ENCODE peak calls at places on chromosomes 4 and X, in five cellular contexts. Q is H9, G is ovary, J is PC-9, H is colonic mucosa. D is an unnamed sample.
A peak's percentile ranks its signal among the peaks of the same experiment; 100 is the strongest.

GRCh38 chr4:173264245-173264959 is 69.8 kb downstream of the HMGB2 start:
- DNase-seq in Q (no peak), G (peak; percentile 73), J (no peak), H (peak; percentile 46), D (no peak)

GRCh38 chr4:177190995-177191568 is 118.6 kb upstream of the NEIL3 start:
- DNase-seq in Q (no peak), G (no peak), J (no peak), H (no peak), D (no peak)

GRCh38 chr4:119735136-119735770 is 106.6 kb upstream of the PDE5A start:
- DNase-seq in Q (no peak), G (no peak), J (no peak), H (no peak), D (peak; percentile 78)

GRCh38 chrX:124194903-124195302 is 137.6 kb upstream of the TEX13D start:
- DNase-seq in Q (no peak), G (no peak), J (no peak), H (no peak), D (no peak)

GRCh38 chr4:114807759-114808404 is 209.3 kb downstream of the UGT8 start:
- DNase-seq in Q (peak; percentile 71), G (no peak), J (no peak), H (peak; percentile 21), D (peak; percentile 41)

GRCh38 chrX:22969416-22969815 is 30.3 kb upstream of the DDX53 start:
- DNase-seq in Q (no peak), G (no peak), J (no peak), H (no peak), D (no peak)

GRCh38 chrX:17376381-17377046 is 1.5 kb downstream of the NHS start:
- DNase-seq in Q (no peak), G (peak; percentile 20), J (peak; percentile 11), H (peak; percentile 24), D (no peak)

GRCh38 chr4:89640620-89641366 is 196.2 kb downstream of the SNCA start:
- DNase-seq in Q (peak; percentile 95), G (peak; percentile 11), J (no peak), H (peak; percentile 50), D (no peak)

GRCh38 chr4:7584133-7584532 is 149.4 kb upstream of the PSAPL1 start:
- DNase-seq in Q (no peak), G (peak; percentile 41), J (no peak), H (no peak), D (no peak)

GRCh38 chrX:99798951-99799350 is 611.1 kb downstream of the PCDH19 start:
- DNase-seq in Q (no peak), G (no peak), J (no peak), H (no peak), D (no peak)

GRCh38 chr4:75844151-75844662 is 58.0 kb downstream of the PPEF2 start:
- DNase-seq in Q (no peak), G (peak; percentile 21), J (no peak), H (no peak), D (no peak)

GRCh38 chr4:80459918-80460473 is 124.5 kb downstream of the CFAP299 start:
- DNase-seq in Q (no peak), G (no peak), J (no peak), H (no peak), D (no peak)

GRCh38 chr4:144355809-144356757 is 215.6 kb upstream of the GYPA start:
- DNase-seq in Q (peak; percentile 39), G (no peak), J (peak; percentile 58), H (peak; percentile 23), D (peak; percentile 12)

GRCh38 chrX:31658360-31658759 is 586.5 kb upstream of the FTHL17 start:
- DNase-seq in Q (no peak), G (no peak), J (no peak), H (no peak), D (peak; percentile 4)

GRCh38 chr4:1401409-1402020 is 4.7 kb downstream of the NKX1-1 start:
- DNase-seq in Q (peak; percentile 30), G (no peak), J (no peak), H (no peak), D (no peak)

GRCh38 chr4:151518359-151518758 is 109.4 kb downstream of the FHIP1A start:
- DNase-seq in Q (no peak), G (no peak), J (no peak), H (no peak), D (no peak)

GRCh38 chr4:142095886-142096605 is 459.7 kb downstream of the IL15 start:
- DNase-seq in Q (no peak), G (no peak), J (peak; percentile 58), H (no peak), D (peak; percentile 47)

GRCh38 chr4:3644849-3645627 is 112.8 kb upstream of the LRPAP1 start:
- DNase-seq in Q (no peak), G (no peak), J (no peak), H (no peak), D (no peak)

GRCh38 chr4:153138736-153139135 is 65.5 kb upstream of the TRIM2 start:
- DNase-seq in Q (no peak), G (no peak), J (no peak), H (no peak), D (no peak)

GRCh38 chr4:108270466-108271450 is 102.0 kb upstream of the LEF1 start:
- DNase-seq in Q (no peak), G (no peak), J (no peak), H (no peak), D (no peak)

GRCh38 chr4:107736924-107737448 is 17.0 kb upstream of the PAPSS1 start:
- DNase-seq in Q (peak; percentile 85), G (no peak), J (no peak), H (peak; percentile 29), D (no peak)

GRCh38 chrX:81259714-81260395 is 58.0 kb downstream of the SH3BGRL start:
- DNase-seq in Q (no peak), G (no peak), J (no peak), H (no peak), D (no peak)

GRCh38 chr4:177596035-177596434 is 153.8 kb upstream of the AGA start:
- DNase-seq in Q (peak; percentile 84), G (no peak), J (peak; percentile 75), H (no peak), D (peak; percentile 53)

GRCh38 chr4:136769717-136770116 is 762.6 kb downstream of the PCDH18 start:
- DNase-seq in Q (no peak), G (no peak), J (no peak), H (no peak), D (no peak)

GRCh38 chr4:1945492-1945891 is 63.3 kb downstream of the NELFA start:
- DNase-seq in Q (no peak), G (no peak), J (no peak), H (no peak), D (no peak)

GRCh38 chr4:103091601-103092223 is 7.9 kb downstream of the BDH2 start:
- DNase-seq in Q (no peak), G (no peak), J (peak; percentile 17), H (peak; percentile 32), D (no peak)

GRCh38 chrX:72273718-72274117 is 3.3 kb downstream of the RPS4X start:
- DNase-seq in Q (no peak), G (no peak), J (no peak), H (no peak), D (no peak)

GRCh38 chr4:128220286-128221235 is 67.1 kb downstream of the PGRMC2 start:
- DNase-seq in Q (no peak), G (no peak), J (no peak), H (no peak), D (no peak)

GRCh38 chr4:3121596-3121995 is 47.1 kb downstream of the HTT start:
- DNase-seq in Q (no peak), G (no peak), J (no peak), H (no peak), D (no peak)

GRCh38 chrX:52577464-52578173 is 60.8 kb upstream of the XAGE1B start:
- DNase-seq in Q (no peak), G (no peak), J (no peak), H (peak; percentile 68), D (no peak)

GRCh38 chr4:602559-602942 is 22.8 kb upstream of the PDE6B start:
- DNase-seq in Q (peak; percentile 93), G (no peak), J (peak; percentile 87), H (peak; percentile 83), D (peak; percentile 35)

DNA sequence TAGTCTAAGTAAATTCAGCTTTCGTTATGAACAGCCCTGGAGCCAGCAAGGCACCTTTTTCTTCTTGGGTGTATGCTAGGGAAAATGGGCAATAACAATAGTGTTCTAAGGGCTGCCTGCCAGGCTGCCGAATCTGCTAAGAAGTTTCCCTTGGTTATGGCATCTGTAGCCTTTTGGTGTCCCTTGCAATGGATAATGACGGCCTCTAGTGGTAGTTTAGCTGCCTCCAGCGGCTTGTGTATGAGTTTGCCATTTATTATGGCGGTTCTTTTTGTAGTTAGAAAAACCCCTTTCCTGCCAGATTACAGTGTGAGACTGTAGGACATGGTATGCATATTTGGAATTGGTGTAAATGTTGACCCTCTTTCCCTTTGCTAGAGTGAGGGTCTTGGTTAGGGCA is 78.9 kb upstream of the SPIN4 start:
- DNase-seq in Q (no peak), G (no peak), J (no peak), H (no peak), D (no peak)
- H3K9me3 ChIP-seq in Q (peaks cover 58% of the 10 kb centered on the region), G (no peaks in the 10 kb centered on the region), J (no peaks in the 10 kb centered on the region), H (no peaks in the 10 kb centered on the region), D (no peaks in the 10 kb centered on the region)

GRCh38 chr4:182825003-182825402 is 92.2 kb downstream of the DCTD start:
- DNase-seq in Q (no peak), G (no peak), J (no peak), H (no peak), D (no peak)
- H3K4me1 ChIP-seq in Q (no peaks in the 10 kb centered on the region), G (no peaks in the 10 kb centered on the region), J (no peaks in the 10 kb centered on the region), H (no peaks in the 10 kb centered on the region), D (no peaks in the 10 kb centered on the region)

GRCh38 chrX:69543572-69543971 is 39.4 kb downstream of the NALF2 start:
- DNase-seq in Q (no peak), G (no peak), J (no peak), H (no peak), D (no peak)

GRCh38 chrX:69541959-69542358 is 37.8 kb downstream of the NALF2 start:
- DNase-seq in Q (no peak), G (no peak), J (no peak), H (no peak), D (no peak)

GRCh38 chrX:69538321-69538876 is 34.3 kb downstream of the NALF2 start:
- DNase-seq in Q (peak; percentile 65), G (peak; percentile 69), J (peak; percentile 32), H (peak; percentile 71), D (no peak)

GRCh38 chrX:69535661-69536060 is 31.5 kb downstream of the NALF2 start:
- DNase-seq in Q (no peak), G (no peak), J (no peak), H (no peak), D (no peak)

GRCh38 chrX:69539437-69539836 is 35.3 kb downstream of the NALF2 start:
- DNase-seq in Q (no peak), G (no peak), J (no peak), H (no peak), D (no peak)
- H3K9me3 ChIP-seq in Q (peaks cover 53% of the 10 kb centered on the region), G (no peaks in the 10 kb centered on the region), J (no peaks in the 10 kb centered on the region), H (no peaks in the 10 kb centered on the region), D (no peaks in the 10 kb centered on the region)

GRCh38 chr4:138893991-138894390 is 121.6 kb upstream of the NOCT start:
- DNase-seq in Q (no peak), G (no peak), J (no peak), H (no peak), D (no peak)

GRCh38 chr4:138889216-138889615 is 126.4 kb upstream of the NOCT start:
- DNase-seq in Q (no peak), G (no peak), J (no peak), H (no peak), D (no peak)

GRCh38 chr4:138892483-138893386 is 122.8 kb upstream of the NOCT start:
- DNase-seq in Q (no peak), G (no peak), J (no peak), H (no peak), D (no peak)

GRCh38 chr4:138891610-138892009 is 124.0 kb upstream of the NOCT start:
- DNase-seq in Q (no peak), G (no peak), J (no peak), H (no peak), D (no peak)

GRCh38 chr4:138890921-138891570 is 124.5 kb upstream of the NOCT start:
- DNase-seq in Q (no peak), G (no peak), J (no peak), H (no peak), D (no peak)
- H3K4me1 ChIP-seq in Q (peaks cover 10% of the 10 kb centered on the region), G (no peaks in the 10 kb centered on the region), J (no peaks in the 10 kb centered on the region), H (no peaks in the 10 kb centered on the region), D (no peaks in the 10 kb centered on the region)